ENCODE peak calls at places on chromosomes 3 and 15, in five cellular contexts. V is HS-5, G is NCI-H2029 treated with DMSO at 0.1 percent for 48 hours, A is neuronal stem cell, W is DMS153. J is an unnamed sample.

GRCh38 chr3:9622438-9622837 is 26.9 kb upstream of the MTMR14 start:
- DNase-seq in G (no peak), A (no peak), V (no peak), W (no peak), J (no peak)

GRCh38 chr15:90126022-90126421 is 23.8 kb upstream of the IDH2 start:
- DNase-seq in V (no peak), W (no peak), A (no peak), G (no peak), J (no peak)

GRCh38 chr3:157823050-157823449 is 283.2 kb downstream of the SHOX2 start:
- DNase-seq in A (no peak), G (no peak), V (no peak), W (no peak), J (no peak)

GRCh38 chr3:149152420-149152819 is 23.0 kb downstream of the HPS3 start:
- DNase-seq in G (no peak), W (no peak), V (no peak), A (no peak), J (no peak)

GRCh38 chr3:72855001-72855400 is 6.8 kb upstream of the SHQ1 start:
- DNase-seq in W (no peak), V (no peak), G (no peak), A (no peak), J (no peak)

GRCh38 chr3:38521391-38521987 is 25.3 kb downstream of the EXOG start:
- DNase-seq in W (peak; percentile 11), G (peak; percentile 73), A (peak; percentile 79), V (peak; percentile 41), J (peak; percentile 49)

GRCh38 chr3:76826915-76827314 is 213.0 kb upstream of the ROBO2 start:
- DNase-seq in G (no peak), A (no peak), W (peak; percentile 48), V (no peak), J (no peak)

GRCh38 chr3:169241928-169242751 is 421.4 kb downstream of the MECOM start:
- DNase-seq in V (peak; percentile 49), A (peak; percentile 31), G (no peak), W (no peak), J (no peak)

GRCh38 chr3:99645277-99646106 is 7.1 kb downstream of the COL8A1 start:
- DNase-seq in V (no peak), G (no peak), W (no peak), A (peak; percentile 31), J (no peak)

GRCh38 chr3:16290827-16291196 is 25.8 kb downstream of the OXNAD1 start:
- DNase-seq in V (no peak), G (no peak), A (no peak), W (no peak), J (no peak)

GRCh38 chr3:78268716-78269668 is 1229.1 kb downstream of the ROBO2 start:
- DNase-seq in V (no peak), G (no peak), A (no peak), W (no peak), J (no peak)

GRCh38 chr15:58003810-58004209 is 61.7 kb downstream of the ALDH1A2 start:
- DNase-seq in W (no peak), G (no peak), V (no peak), A (no peak), J (no peak)

GRCh38 chr3:171959532-171960044 is 79.8 kb upstream of the FNDC3B start:
- DNase-seq in A (no peak), W (no peak), G (no peak), V (no peak), J (no peak)

GRCh38 chr3:19231792-19232461 is 83.6 kb downstream of the KCNH8 start:
- DNase-seq in A (no peak), V (no peak), G (no peak), W (no peak), J (no peak)

GRCh38 chr3:45938858-45939257 is 4.4 kb upstream of the CXCR6 start:
- DNase-seq in V (peak; percentile 76), G (peak; percentile 89), W (peak; percentile 34), A (peak; percentile 67), J (peak; percentile 85)

GRCh38 chr15:57312323-57313133 is 63.8 kb upstream of the CGNL1 start:
- DNase-seq in A (no peak), G (no peak), V (no peak), W (no peak), J (no peak)

GRCh38 chr3:156790141-156790540 is 36.0 kb upstream of the LEKR1 start:
- DNase-seq in W (no peak), G (no peak), V (no peak), A (no peak), J (no peak)

GRCh38 chr15:78407889-78408640 is 30.0 kb upstream of the IREB2 start:
- DNase-seq in G (no peak), W (no peak), A (no peak), V (no peak), J (no peak)

GRCh38 chr15:66877558-66878285 is 175.7 kb downstream of the SMAD6 start:
- DNase-seq in V (no peak), W (no peak), G (no peak), A (no peak), J (no peak)

GRCh38 chr3:73681610-73682009 is 56.9 kb upstream of the PDZRN3 start:
- DNase-seq in A (no peak), W (no peak), V (peak; percentile 26), G (no peak), J (no peak)

GRCh38 chr15:41495736-41496599 is 2.3 kb downstream of the ITPKA start:
- DNase-seq in W (no peak), V (no peak), A (peak; percentile 36), G (no peak), J (no peak)

GRCh38 chr15:78408961-78409360 is 29.1 kb upstream of the IREB2 start:
- DNase-seq in G (no peak), V (no peak), W (no peak), A (no peak), J (no peak)

GRCh38 chr3:67037615-67038014 is 39.5 kb downstream of the KBTBD8 start:
- DNase-seq in A (no peak), V (no peak), G (no peak), W (no peak), J (no peak)

GRCh38 chr15:63780969-63781368 is 52.8 kb downstream of the HERC1 start:
- DNase-seq in W (no peak), A (no peak), G (no peak), V (no peak), J (no peak)

GRCh38 chr15:101318810-101319200 is 23.8 kb upstream of the SNRPA1 start:
- DNase-seq in V (no peak), W (no peak), G (no peak), A (no peak), J (no peak)

GRCh38 chr15:81939604-81940440 is 106.0 kb downstream of the MEX3B start:
- DNase-seq in W (no peak), V (no peak), G (no peak), A (peak; percentile 30), J (no peak)

GRCh38 chr3:50515565-50516047 is 12.2 kb upstream of the CACNA2D2 start:
- DNase-seq in V (no peak), W (no peak), A (peak; percentile 68), G (no peak), J (peak; percentile 85)

GRCh38 chr3:167814441-167814951 is 79.0 kb downstream of the SERPINI1 start:
- DNase-seq in W (peak; percentile 25), A (no peak), G (peak; percentile 54), V (no peak), J (no peak)

GRCh38 chr15:65641723-65642475 is 20.2 kb downstream of the SLC24A1 start:
- DNase-seq in A (no peak), G (no peak), W (no peak), V (no peak), J (no peak)

GRCh38 chr3:186986406-186986805 is 56.1 kb downstream of the ST6GAL1 start:
- DNase-seq in V (no peak), A (no peak), G (no peak), W (no peak), J (no peak)

GRCh38 chr3:141191097-141191749 is 40.4 kb upstream of the PXYLP1 start:
- DNase-seq in A (no peak), V (no peak), G (no peak), W (no peak), J (no peak)

GRCh38 chr15:35746121-35746520 is 200.2 kb upstream of the DPH6 start:
- DNase-seq in V (no peak), A (no peak), W (no peak), G (no peak), J (no peak)

GRCh38 chr3:13022348-13023250 is 50.6 kb downstream of the IQSEC1 start:
- DNase-seq in W (no peak), A (no peak), G (no peak), V (no peak), J (no peak)

GRCh38 chr3:174862666-174863065 is 3.5 kb downstream of the NAALADL2 start:
- DNase-seq in V (no peak), W (no peak), G (no peak), A (no peak), J (no peak)

GRCh38 chr15:67086650-67086941 is 21.2 kb downstream of the SMAD3 start:
- DNase-seq in V (no peak), W (no peak), A (no peak), G (no peak), J (no peak)

GRCh38 chr3:171168086-171168485 is 141.6 kb upstream of the SLC2A2 start:
- DNase-seq in V (peak; percentile 66), G (no peak), A (no peak), W (peak; percentile 28), J (peak; percentile 79)

GRCh38 chr3:186516645-186517044 is 27.5 kb downstream of the CRYGS start:
- DNase-seq in V (no peak), W (no peak), A (no peak), G (no peak), J (no peak)

GRCh38 chr15:67883228-67883773 is 43.5 kb upstream of the RNU6-1 start:
- DNase-seq in W (no peak), V (no peak), A (no peak), G (no peak), J (no peak)

GRCh38 chr3:9727041-9727595 is 4.4 kb upstream of the BRPF1 start:
- DNase-seq in G (no peak), A (no peak), W (no peak), V (no peak), J (peak; percentile 53)

J was measured in NCI-H510A treated with DMSO at 0.1 percent for 48 hours.